ENCODE peak calls at places on chromosomes 12 and 14, in seven cellular contexts. M is foreskin fibroblast; A is CD4-positive, alpha-beta T cell; I is GM13977; W is pancreas; O is tibial artery; P is choroid plexus epithelial cell. B is an unnamed sample.
A peak's percentile ranks its signal among the peaks of the same experiment; 100 is the strongest.

GRCh38 chr12:70638639-70639349 is 1.6 kb upstream of the PTPRB start:
- DNase-seq in M (no peak), A (no peak), I (no peak), W (no peak), O (no peak), P (no peak), B (no peak)

GRCh38 chr14:76891436-76891835 is 65.2 kb downstream of the LRRC74A start:
- DNase-seq in M (no peak), A (no peak), I (no peak), W (no peak), O (no peak), P (no peak), B (no peak)

GRCh38 chr12:64682572-64683277 is 72.4 kb downstream of the RASSF3 start:
- DNase-seq in M (peak; percentile 65), A (no peak), I (no peak), W (no peak), O (peak; percentile 64), P (peak; percentile 87), B (no peak)

GRCh38 chr14:93691042-93691780 is 97.1 kb downstream of the PRIMA1 start:
- DNase-seq in M (no peak), A (no peak), I (no peak), W (no peak), O (no peak), P (no peak), B (no peak)

GRCh38 chr14:90607141-90607540 is 209.1 kb downstream of the TTC7B start:
- DNase-seq in M (no peak), A (no peak), I (no peak), W (no peak), O (no peak), P (no peak), B (no peak)

GRCh38 chr12:124004233-124004875 is 31.3 kb downstream of the ZNF664 start:
- DNase-seq in M (no peak), A (no peak), I (no peak), W (no peak), O (no peak), P (peak; percentile 51), B (no peak)

GRCh38 chr12:89206375-89206774 is 145.9 kb downstream of the DUSP6 start:
- DNase-seq in M (no peak), A (no peak), I (no peak), W (no peak), O (no peak), P (no peak), B (no peak)

GRCh38 chr12:23684121-23684520 is 265.3 kb downstream of the SOX5 start:
- DNase-seq in M (no peak), A (no peak), I (no peak), W (no peak), O (no peak), P (no peak), B (no peak)

GRCh38 chr12:28191018-28191595 is 851 bp downstream of the CCDC91 start:
- DNase-seq in M (peak; percentile 79), A (peak; percentile 20), I (no peak), W (no peak), O (no peak), P (no peak), B (no peak)

GRCh38 chr12:4991373-4991772 is 52.3 kb upstream of the KCNA5 start:
- DNase-seq in M (no peak), A (no peak), I (no peak), W (no peak), O (no peak), P (no peak), B (no peak)

GRCh38 chr14:99035268-99035667 is 236.7 kb downstream of the BCL11B start:
- DNase-seq in M (peak; percentile 3), A (no peak), I (no peak), W (no peak), O (peak; percentile 75), P (no peak), B (no peak)

GRCh38 chr14:99751539-99752485 is 41.4 kb upstream of the EML1 start:
- DNase-seq in M (peak; percentile 62), A (no peak), I (no peak), W (no peak), O (no peak), P (no peak), B (no peak)

GRCh38 chr12:89370850-89371249 is 18.5 kb upstream of the DUSP6 start:
- DNase-seq in M (peak; percentile 86), A (no peak), I (no peak), W (no peak), O (no peak), P (peak; percentile 74), B (no peak)

GRCh38 chr12:117012189-117012805 is 86.9 kb downstream of the TESC start:
- DNase-seq in M (no peak), A (no peak), I (no peak), W (no peak), O (no peak), P (peak; percentile 10), B (no peak)

GRCh38 chr14:75283162-75283883 is 4.7 kb downstream of the FOS start:
- DNase-seq in M (no peak), A (no peak), I (no peak), W (no peak), O (no peak), P (peak; percentile 70), B (no peak)

GRCh38 chr14:85319998-85320397 is 209.9 kb upstream of the FLRT2 start:
- DNase-seq in M (peak; percentile 48), A (no peak), I (no peak), W (no peak), O (no peak), P (peak; percentile 72), B (no peak)

GRCh38 chr12:30989754-30990153 is 63.2 kb downstream of the TSPAN11 start:
- DNase-seq in M (no peak), A (no peak), I (peak; percentile 49), W (peak; percentile 56), O (no peak), P (peak; percentile 24), B (peak; percentile 90)
- TF ChIP-seq CTCF in M (peak; percentile 31), A (no peak), I (peak; percentile 35), W (no peak), O (no peak), P (peak; percentile 46), B (peak; percentile 27)

DNA sequence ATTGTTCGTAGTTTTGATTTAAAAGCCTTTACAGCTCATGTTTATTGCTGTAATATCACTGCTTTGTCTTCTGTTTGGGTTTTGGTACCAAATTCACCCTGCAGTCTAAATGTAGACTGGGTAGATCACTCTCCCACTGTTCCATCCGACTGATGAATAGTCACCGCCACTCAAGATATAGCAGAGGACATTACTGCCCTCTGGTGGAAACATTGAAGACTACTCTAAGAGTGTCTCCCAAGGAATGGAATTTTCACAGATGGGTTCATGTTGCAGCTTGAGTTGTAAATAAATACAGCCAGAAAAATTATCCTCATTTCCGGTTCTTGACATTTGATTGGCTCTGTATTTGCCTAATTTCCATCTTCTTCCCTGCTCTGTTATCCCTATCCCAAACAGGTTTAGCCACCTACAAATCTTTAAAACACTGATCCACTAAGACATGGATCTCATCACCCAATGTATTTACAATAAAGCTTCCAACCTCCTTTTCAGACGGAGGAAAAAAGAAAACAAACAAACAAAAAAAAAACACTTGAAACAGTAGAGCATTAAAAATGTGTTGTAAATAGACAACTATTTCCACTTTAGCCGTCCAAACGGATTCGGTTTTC is 198.3 kb upstream of the CPNE8 start:
- DNase-seq in M (no peak), A (no peak), I (peak; percentile 62), W (no peak), O (no peak), P (peak; percentile 67), B (peak; percentile 27)
- TF ChIP-seq CTCF in M (peak; percentile 55), A (peak; percentile 53), I (peak; percentile 81), W (peak; percentile 56), O (peak; percentile 71), P (peak; percentile 61), B (peak; percentile 84)

DNA sequence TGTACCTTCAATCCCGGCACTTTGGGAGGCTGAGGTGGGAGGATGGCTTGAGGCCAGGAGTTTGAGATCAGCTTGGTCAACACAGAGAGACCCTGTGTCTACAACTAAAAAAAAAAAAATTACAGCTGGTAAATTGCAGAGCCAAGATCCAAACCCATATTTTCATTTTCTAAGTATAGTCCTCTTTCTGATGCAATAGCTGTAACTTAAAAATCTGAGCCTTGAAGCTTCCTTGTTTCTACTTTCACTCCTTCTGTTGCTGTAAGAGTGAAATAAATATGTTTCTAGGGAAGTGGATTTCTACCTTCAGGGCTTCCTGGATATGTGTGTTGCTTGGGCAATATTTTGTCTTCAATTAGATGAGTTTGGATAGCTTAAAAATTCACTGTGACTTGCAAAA is 42.0 kb upstream of the PRICKLE1 start:
- DNase-seq in M (no peak), A (no peak), I (no peak), W (no peak), O (no peak), P (peak; percentile 48), B (no peak)
- TF ChIP-seq CTCF in M (no peak), A (no peak), I (no peak), W (no peak), O (no peak), P (no peak), B (no peak)

GRCh38 chr12:26831959-26832816 is 806 bp downstream of the ITPR2 start:
- DNase-seq in M (peak; percentile 74), A (peak; percentile 49), I (peak; percentile 83), W (peak; percentile 61), O (peak; percentile 53), P (peak; percentile 81), B (no peak)
- TF ChIP-seq CTCF in M (no peak), A (no peak), I (peak; percentile 31), W (no peak), O (no peak), P (peak; percentile 38), B (no peak)

GRCh38 chr14:101313268-101313667 is 248.0 kb upstream of the DIO3 start:
- DNase-seq in M (no peak), A (no peak), I (no peak), W (no peak), O (no peak), P (no peak), B (no peak)
- TF ChIP-seq CTCF in M (no peak), A (no peak), I (no peak), W (no peak), O (no peak), P (no peak), B (no peak)

B was measured in D721Med.